ENCODE peak calls at places on chromosomes 16 and 17, in seven cellular contexts. One of them, this sample, is unnamed.
A peak's percentile ranks its signal among the peaks of the same experiment; 100 is the strongest.

GRCh38 chr17:37187262-37187661 is 188.5 kb upstream of the C17orf78 start:
- DNase-seq in stimulated activated CD8-positive, alpha-beta memory T cell treated with anti-CD3 and anti-CD28 coated beads, Interleukin-12 subunit alpha, Interleukin-12 subunit beta, amount 100 ng/mL, for 1 hour: no peak
- DNase-seq in mesendoderm: no peak
- DNase-seq in effector memory CD4-positive, alpha-beta T cell: no peak
- DNase-seq in NAMALWA: no peak
- DNase-seq in GDM1: no peak
- DNase-seq in AG08396: no peak
- DNase-seq in this sample: peak; percentile 17

GRCh38 chr16:74564451-74564984 is 42.4 kb downstream of the GLG1 start:
- DNase-seq in GDM1: no peak
- DNase-seq in effector memory CD4-positive, alpha-beta T cell: no peak
- DNase-seq in AG08396: no peak
- DNase-seq in mesendoderm: no peak
- DNase-seq in NAMALWA: no peak
- DNase-seq in stimulated activated CD8-positive, alpha-beta memory T cell treated with anti-CD3 and anti-CD28 coated beads, Interleukin-12 subunit alpha, Interleukin-12 subunit beta, amount 100 ng/mL, for 1 hour: no peak
- DNase-seq in this sample: no peak

GRCh38 chr16:54946909-54947308 is 16.2 kb downstream of the IRX5 start:
- DNase-seq in effector memory CD4-positive, alpha-beta T cell: no peak
- DNase-seq in mesendoderm: no peak
- DNase-seq in NAMALWA: no peak
- DNase-seq in GDM1: no peak
- DNase-seq in stimulated activated CD8-positive, alpha-beta memory T cell treated with anti-CD3 and anti-CD28 coated beads, Interleukin-12 subunit alpha, Interleukin-12 subunit beta, amount 100 ng/mL, for 1 hour: no peak
- DNase-seq in AG08396: no peak
- DNase-seq in this sample: no peak

GRCh38 chr17:76540381-76541300 is 797 bp downstream of the PRCD start:
- DNase-seq in effector memory CD4-positive, alpha-beta T cell: no peak
- DNase-seq in mesendoderm: peak; percentile 99
- DNase-seq in stimulated activated CD8-positive, alpha-beta memory T cell treated with anti-CD3 and anti-CD28 coated beads, Interleukin-12 subunit alpha, Interleukin-12 subunit beta, amount 100 ng/mL, for 1 hour: no peak
- DNase-seq in AG08396: peak; percentile 99
- DNase-seq in NAMALWA: peak; percentile 52
- DNase-seq in GDM1: peak; percentile 20
- DNase-seq in this sample: peak; percentile 98

GRCh38 chr17:77734371-77735050 is 224.0 kb upstream of the TNRC6C start:
- DNase-seq in effector memory CD4-positive, alpha-beta T cell: no peak
- DNase-seq in AG08396: peak; percentile 69
- DNase-seq in stimulated activated CD8-positive, alpha-beta memory T cell treated with anti-CD3 and anti-CD28 coated beads, Interleukin-12 subunit alpha, Interleukin-12 subunit beta, amount 100 ng/mL, for 1 hour: no peak
- DNase-seq in GDM1: no peak
- DNase-seq in NAMALWA: no peak
- DNase-seq in mesendoderm: peak; percentile 76
- DNase-seq in this sample: peak; percentile 70

GRCh38 chr16:20928774-20929411 is 28.3 kb downstream of the LYRM1 start:
- DNase-seq in AG08396: no peak
- DNase-seq in GDM1: no peak
- DNase-seq in stimulated activated CD8-positive, alpha-beta memory T cell treated with anti-CD3 and anti-CD28 coated beads, Interleukin-12 subunit alpha, Interleukin-12 subunit beta, amount 100 ng/mL, for 1 hour: no peak
- DNase-seq in effector memory CD4-positive, alpha-beta T cell: no peak
- DNase-seq in NAMALWA: no peak
- DNase-seq in mesendoderm: no peak
- DNase-seq in this sample: no peak

GRCh38 chr17:29145289-29146058 is 34.7 kb downstream of the MYO18A start:
- DNase-seq in stimulated activated CD8-positive, alpha-beta memory T cell treated with anti-CD3 and anti-CD28 coated beads, Interleukin-12 subunit alpha, Interleukin-12 subunit beta, amount 100 ng/mL, for 1 hour: peak; percentile 48
- DNase-seq in effector memory CD4-positive, alpha-beta T cell: peak; percentile 47
- DNase-seq in GDM1: peak; percentile 77
- DNase-seq in AG08396: peak; percentile 65
- DNase-seq in mesendoderm: peak; percentile 93
- DNase-seq in NAMALWA: peak; percentile 88
- DNase-seq in this sample: peak; percentile 89

GRCh38 chr16:72923757-72924156 is 124.2 kb downstream of the ZFHX3 start:
- DNase-seq in NAMALWA: no peak
- DNase-seq in mesendoderm: no peak
- DNase-seq in effector memory CD4-positive, alpha-beta T cell: no peak
- DNase-seq in GDM1: no peak
- DNase-seq in stimulated activated CD8-positive, alpha-beta memory T cell treated with anti-CD3 and anti-CD28 coated beads, Interleukin-12 subunit alpha, Interleukin-12 subunit beta, amount 100 ng/mL, for 1 hour: no peak
- DNase-seq in AG08396: no peak
- DNase-seq in this sample: no peak

GRCh38 chr16:46612121-46612520 is 9.1 kb downstream of the SHCBP1 start:
- DNase-seq in stimulated activated CD8-positive, alpha-beta memory T cell treated with anti-CD3 and anti-CD28 coated beads, Interleukin-12 subunit alpha, Interleukin-12 subunit beta, amount 100 ng/mL, for 1 hour: no peak
- DNase-seq in GDM1: no peak
- DNase-seq in mesendoderm: no peak
- DNase-seq in NAMALWA: no peak
- DNase-seq in effector memory CD4-positive, alpha-beta T cell: no peak
- DNase-seq in AG08396: no peak
- DNase-seq in this sample: no peak

GRCh38 chr16:87391324-87391949 is 699 bp upstream of the MAP1LC3B start:
- DNase-seq in effector memory CD4-positive, alpha-beta T cell: no peak
- DNase-seq in AG08396: peak; percentile 30
- DNase-seq in mesendoderm: peak; percentile 75
- DNase-seq in GDM1: no peak
- DNase-seq in NAMALWA: no peak
- DNase-seq in stimulated activated CD8-positive, alpha-beta memory T cell treated with anti-CD3 and anti-CD28 coated beads, Interleukin-12 subunit alpha, Interleukin-12 subunit beta, amount 100 ng/mL, for 1 hour: no peak
- DNase-seq in this sample: no peak